ENCODE peak calls at places on chromosomes 3 and 15, in four cellular contexts. M, J, L and T are unnamed samples.
A peak's percentile ranks its signal among the peaks of the same experiment; 100 is the strongest.

GRCh38 chr3:145124886-145125285 is 1036.1 kb downstream of the PLOD2 start:
- DNase-seq in M (no peak), J (no peak), L (no peak), T (no peak)

GRCh38 chr3:53044371-53045106 is 1.3 kb downstream of the SFMBT1 start:
- DNase-seq in M (peak; percentile 43), L (peak; percentile 71), J (no peak), T (peak; percentile 67)

GRCh38 chr15:67548532-67548852 is 6.0 kb downstream of the MAP2K5 start:
- DNase-seq in M (no peak), J (no peak), L (no peak), T (no peak)

GRCh38 chr3:98890181-98890882 is 11.2 kb downstream of the DCBLD2 start:
- DNase-seq in J (no peak), L (no peak), M (no peak), T (no peak)

GRCh38 chr3:157160652-157161480 is 919 bp upstream of the CCNL1 start:
- DNase-seq in M (peak; percentile 87), J (peak; percentile 97), L (peak; percentile 95), T (peak; percentile 95)

GRCh38 chr3:150078983-150079739 is 108.5 kb upstream of the PFN2 start:
- DNase-seq in J (peak; percentile 88), M (peak; percentile 27), L (peak; percentile 74), T (no peak)

GRCh38 chr3:32282578-32282977 is 44.1 kb downstream of the CMTM8 start:
- DNase-seq in J (no peak), L (no peak), M (no peak), T (no peak)

GRCh38 chr15:63385911-63386531 is 4.4 kb upstream of the CA12 start:
- DNase-seq in J (no peak), L (no peak), M (no peak), T (no peak)

GRCh38 chr3:188169826-188170455 is 16.0 kb downstream of the LPP start:
- DNase-seq in M (no peak), L (peak; percentile 79), J (no peak), T (no peak)

GRCh38 chr3:123758081-123758564 is 126.0 kb downstream of the MYLK start:
- DNase-seq in L (no peak), J (no peak), M (peak; percentile 31), T (no peak)

GRCh38 chr3:102182162-102182561 is 252.7 kb upstream of the ZPLD1 start:
- DNase-seq in J (no peak), M (peak; percentile 81), L (no peak), T (no peak)

GRCh38 chr15:20340931-20341661 is 200.5 kb downstream of the GOLGA6L6 start:
- DNase-seq in M (peak; percentile 35), L (peak; percentile 92), J (peak; percentile 98), T (peak; percentile 94)

GRCh38 chr3:53519047-53519717 is 24.8 kb downstream of the CACNA1D start:
- DNase-seq in M (peak; percentile 80), J (no peak), L (no peak), T (no peak)

GRCh38 chr3:113741086-113741485 is 5.0 kb downstream of the NAA50 start:
- DNase-seq in M (no peak), J (no peak), L (no peak), T (no peak)

GRCh38 chr3:31004025-31004678 is 109.7 kb upstream of the GADL1 start:
- DNase-seq in L (no peak), J (no peak), M (no peak), T (no peak)

GRCh38 chr3:187689984-187690383 is 12.4 kb downstream of the RTP2 start:
- DNase-seq in M (no peak), J (no peak), L (no peak), T (no peak)

GRCh38 chr3:188439080-188439479 is 285.1 kb downstream of the LPP start:
- DNase-seq in M (no peak), J (no peak), L (no peak), T (no peak)

GRCh38 chr15:31469801-31470545 is 143.3 kb downstream of the KLF13 start:
- DNase-seq in L (no peak), M (no peak), J (no peak), T (peak; percentile 24)

GRCh38 chr15:64742385-64742784 is 33.0 kb downstream of the RBPMS2 start:
- DNase-seq in J (no peak), M (no peak), L (no peak), T (no peak)

GRCh38 chr3:48425281-48425812 is 4.5 kb downstream of the PLXNB1 start:
- DNase-seq in M (no peak), J (no peak), L (peak; percentile 77), T (no peak)

GRCh38 chr3:61872077-61872706 is 310.8 kb downstream of the PTPRG start:
- DNase-seq in J (no peak), M (no peak), L (no peak), T (no peak)

GRCh38 chr15:66820474-66821258 is 118.6 kb downstream of the SMAD6 start:
- DNase-seq in L (no peak), J (no peak), M (no peak), T (peak; percentile 61)

GRCh38 chr3:111531446-111531845 is 10.6 kb upstream of the CD96 start:
- DNase-seq in J (no peak), L (no peak), M (no peak), T (no peak)

GRCh38 chr3:134078169-134078821 is 48.6 kb upstream of the SLCO2A1 start:
- DNase-seq in L (no peak), J (peak; percentile 64), M (no peak), T (peak; percentile 79)

GRCh38 chr3:118530350-118530922 is 504.2 kb downstream of the IGSF11 start:
- DNase-seq in M (no peak), J (no peak), L (no peak), T (no peak)

GRCh38 chr15:31435891-31436628 is 109.4 kb downstream of the KLF13 start:
- DNase-seq in M (no peak), J (no peak), L (no peak), T (peak; percentile 78)

GRCh38 chr3:15964605-15965061 is 166.9 kb upstream of the ANKRD28 start:
- DNase-seq in L (peak; percentile 70), M (no peak), J (no peak), T (no peak)

GRCh38 chr3:176286456-176287115 is 910.7 kb downstream of the TBL1XR1 start:
- DNase-seq in J (no peak), L (no peak), M (no peak), T (no peak)

GRCh38 chr3:16456784-16457415 is 56.6 kb downstream of the RFTN1 start:
- DNase-seq in J (no peak), L (no peak), M (peak; percentile 37), T (no peak)

GRCh38 chr3:141071681-141072260 is 20.6 kb downstream of the SPSB4 start:
- DNase-seq in M (no peak), L (peak; percentile 62), J (no peak), T (peak; percentile 54)

GRCh38 chr3:15755780-15756179 is 42.0 kb downstream of the ANKRD28 start:
- DNase-seq in J (no peak), M (no peak), L (no peak), T (no peak)

GRCh38 chr15:101349497-101349951 is 54.5 kb upstream of the SNRPA1 start:
- DNase-seq in J (no peak), L (no peak), M (no peak), T (no peak)

GRCh38 chr3:165827233-165827632 is 10.0 kb downstream of the BCHE start:
- DNase-seq in M (no peak), J (no peak), L (no peak), T (no peak)

GRCh38 chr3:40524222-40524570 is 564 bp upstream of the ZNF621 start:
- DNase-seq in L (no peak), J (no peak), M (no peak), T (no peak)

GRCh38 chr3:89606151-89606550 is 498.7 kb downstream of the EPHA3 start:
- DNase-seq in J (no peak), L (no peak), M (no peak), T (no peak)

GRCh38 chr3:154904328-154904727 is 175.8 kb upstream of the MME start:
- DNase-seq in L (no peak), J (no peak), M (peak; percentile 11), T (no peak)

GRCh38 chr3:147423601-147424324 is 14.6 kb downstream of the ZIC1 start:
- DNase-seq in J (no peak), L (no peak), M (no peak), T (no peak)

GRCh38 chr15:22265056-22265945 is 185.0 kb downstream of the OR4M2 start:
- DNase-seq in M (no peak), J (no peak), L (no peak), T (no peak)

GRCh38 chr15:78075490-78076230 is 1.9 kb downstream of the TBC1D2B start:
- DNase-seq in J (no peak), L (peak; percentile 86), M (peak; percentile 38), T (peak; percentile 57)
- TF ChIP-seq POLR2A in J (no peak), L (no peak), M (no peak), T (no peak)

GRCh38 chr3:136678981-136679380 is 73.2 kb downstream of the STAG1 start:
- DNase-seq in M (no peak), L (no peak), J (no peak), T (no peak)

GRCh38 chr3:136672457-136672856 is 79.7 kb downstream of the STAG1 start:
- DNase-seq in J (no peak), M (no peak), L (no peak), T (no peak)

GRCh38 chr3:136671921-136672320 is 80.3 kb downstream of the STAG1 start:
- DNase-seq in L (no peak), M (peak; percentile 14), J (no peak), T (no peak)

GRCh38 chr3:136675150-136675858 is 76.9 kb downstream of the STAG1 start:
- DNase-seq in J (no peak), M (no peak), L (no peak), T (no peak)

DNA sequence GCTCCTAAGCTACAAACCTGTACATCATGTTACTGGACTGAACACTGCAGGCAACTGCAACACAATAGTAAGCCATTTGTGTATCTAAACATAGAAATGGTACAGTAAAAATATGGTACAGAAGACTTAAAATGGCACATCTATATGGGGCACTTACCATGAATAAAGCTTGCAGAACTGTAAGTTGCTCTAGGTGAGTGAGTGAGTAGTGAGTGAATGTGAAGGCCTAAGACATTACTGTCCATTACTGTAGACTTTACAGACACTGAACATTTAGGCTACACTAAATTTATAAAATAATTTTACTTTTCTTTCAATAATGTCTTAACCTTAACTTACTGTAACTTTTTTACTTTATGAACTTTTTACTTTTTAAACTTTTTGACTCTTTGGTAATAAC is 76.2 kb downstream of the STAG1 start:
- DNase-seq in M (no peak), L (no peak), J (no peak), T (no peak)
- TF ChIP-seq EP300 in M (no peak), L (no peak), J (no peak), T (no peak)

DNA sequence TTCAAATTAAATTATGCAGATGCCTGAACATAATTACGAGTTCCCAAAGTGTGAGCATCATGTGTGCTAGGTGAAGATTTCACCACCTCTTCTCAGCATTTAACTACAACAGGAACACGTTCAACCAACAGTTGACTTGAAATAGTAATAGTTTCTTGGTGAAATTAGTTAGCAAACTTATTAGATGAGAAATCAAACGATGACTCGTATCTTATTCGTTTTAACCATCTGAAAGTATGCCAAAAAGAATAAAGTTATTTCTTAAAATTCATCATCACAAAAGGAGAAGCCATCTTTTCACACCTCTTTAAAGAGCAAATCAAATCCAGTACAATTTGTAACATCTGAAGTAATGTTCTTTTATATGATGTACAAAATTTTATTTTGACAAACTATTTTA is 2.3 kb downstream of the BNC1 start:
- DNase-seq in J (no peak), L (no peak), M (no peak), T (no peak)
- H3K4me3 ChIP-seq in J (no peak overlapping the region), L (no peak overlapping the region), M (no peak overlapping the region), T (no peak overlapping the region)

DNA sequence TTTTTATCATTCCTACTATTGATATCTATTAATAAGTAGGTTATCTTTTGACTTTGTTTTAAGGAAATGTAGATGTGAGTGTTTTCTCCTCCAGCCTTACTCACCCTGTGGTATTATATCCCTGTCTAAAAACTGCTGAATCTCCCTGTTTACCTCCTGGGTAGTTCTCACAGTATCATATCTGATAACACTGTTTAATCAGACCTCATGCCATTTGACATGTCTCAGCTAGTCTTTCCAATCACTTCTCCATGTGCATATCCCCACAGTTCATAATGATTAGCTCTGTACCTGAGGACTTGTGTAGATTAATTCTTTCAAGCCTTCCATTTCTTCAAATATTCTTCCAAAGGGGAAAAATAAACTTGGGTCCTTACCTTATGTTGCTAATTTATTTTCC is 30.7 kb downstream of the DUOX2 start:
- DNase-seq in M (no peak), L (no peak), J (no peak), T (no peak)
- TF ChIP-seq POLR2A in M (no peak), L (no peak), J (no peak), T (no peak)